ENCODE peak calls at places on chromosomes 5 and 9, in eight cellular contexts. W is GM23338; P is CD8-positive, alpha-beta T cell; B is heart right ventricle; R is heart left ventricle; L is adrenal gland; N is HCT116; X is SK-N-SH. G is an unnamed sample.

GRCh38 chr9:97697837-97698236 is 697 bp upstream of the XPA start:
- DNase-seq in W (no peak), P (no peak), B (no peak), R (no peak), L (peak; percentile 18), N (no peak), X (no peak), G (no peak)

GRCh38 chr5:38596997-38597396 is 40.6 kb upstream of the LIFR start:
- DNase-seq in W (no peak), P (no peak), B (no peak), R (no peak), L (no peak), N (no peak), X (no peak), G (no peak)

GRCh38 chr9:83649080-83649479 is 26.1 kb downstream of the IDNK start:
- DNase-seq in W (peak; percentile 84), P (peak; percentile 78), B (peak; percentile 58), R (peak; percentile 61), L (peak; percentile 71), N (peak; percentile 6), X (peak; percentile 77), G (no peak)

GRCh38 chr9:70589571-70590263 is 175.3 kb upstream of the KLF9 start:
- DNase-seq in W (no peak), P (no peak), B (peak; percentile 61), R (peak; percentile 39), L (no peak), N (no peak), X (no peak), G (no peak)

GRCh38 chr9:76882686-76883085 is 23.2 kb downstream of the PRUNE2 start:
- DNase-seq in W (no peak), P (no peak), B (no peak), R (no peak), L (no peak), N (no peak), X (no peak), G (no peak)

GRCh38 chr5:128877476-128877875 is 87.8 kb upstream of the SLC27A6 start:
- DNase-seq in W (peak; percentile 21), P (no peak), B (no peak), R (no peak), L (no peak), N (no peak), X (no peak), G (no peak)

GRCh38 chr5:10288600-10289213 is 19.0 kb downstream of the CMBL start:
- DNase-seq in W (no peak), P (peak; percentile 14), B (peak; percentile 48), R (peak; percentile 55), L (peak; percentile 66), N (no peak), X (no peak), G (peak; percentile 71)

GRCh38 chr9:75200892-75201470 is 112.7 kb downstream of the OSTF1 start:
- DNase-seq in W (peak; percentile 86), P (no peak), B (no peak), R (no peak), L (no peak), N (peak; percentile 61), X (peak; percentile 30), G (no peak)

GRCh38 chr5:158861366-158861765 is 238.3 kb downstream of the EBF1 start:
- DNase-seq in W (no peak), P (no peak), B (no peak), R (no peak), L (no peak), N (no peak), X (no peak), G (no peak)

GRCh38 chr5:59066367-59067163 is 483.7 kb downstream of the RAB3C start:
- DNase-seq in W (no peak), P (no peak), B (no peak), R (no peak), L (no peak), N (no peak), X (no peak), G (no peak)

GRCh38 chr5:178553517-178553916 is 36.7 kb downstream of the COL23A1 start:
- DNase-seq in W (no peak), P (no peak), B (no peak), R (no peak), L (no peak), N (no peak), X (no peak), G (no peak)

GRCh38 chr9:111036068-111036789 is 2.0 kb downstream of the LPAR1 start:
- DNase-seq in W (peak; percentile 83), P (no peak), B (peak; percentile 34), R (peak; percentile 35), L (peak; percentile 22), N (peak; percentile 1), X (peak; percentile 69), G (peak; percentile 40)

GRCh38 chr9:17682684-17683083 is 103.8 kb downstream of the SH3GL2 start:
- DNase-seq in W (no peak), P (no peak), B (no peak), R (no peak), L (no peak), N (no peak), X (no peak), G (no peak)

DNA sequence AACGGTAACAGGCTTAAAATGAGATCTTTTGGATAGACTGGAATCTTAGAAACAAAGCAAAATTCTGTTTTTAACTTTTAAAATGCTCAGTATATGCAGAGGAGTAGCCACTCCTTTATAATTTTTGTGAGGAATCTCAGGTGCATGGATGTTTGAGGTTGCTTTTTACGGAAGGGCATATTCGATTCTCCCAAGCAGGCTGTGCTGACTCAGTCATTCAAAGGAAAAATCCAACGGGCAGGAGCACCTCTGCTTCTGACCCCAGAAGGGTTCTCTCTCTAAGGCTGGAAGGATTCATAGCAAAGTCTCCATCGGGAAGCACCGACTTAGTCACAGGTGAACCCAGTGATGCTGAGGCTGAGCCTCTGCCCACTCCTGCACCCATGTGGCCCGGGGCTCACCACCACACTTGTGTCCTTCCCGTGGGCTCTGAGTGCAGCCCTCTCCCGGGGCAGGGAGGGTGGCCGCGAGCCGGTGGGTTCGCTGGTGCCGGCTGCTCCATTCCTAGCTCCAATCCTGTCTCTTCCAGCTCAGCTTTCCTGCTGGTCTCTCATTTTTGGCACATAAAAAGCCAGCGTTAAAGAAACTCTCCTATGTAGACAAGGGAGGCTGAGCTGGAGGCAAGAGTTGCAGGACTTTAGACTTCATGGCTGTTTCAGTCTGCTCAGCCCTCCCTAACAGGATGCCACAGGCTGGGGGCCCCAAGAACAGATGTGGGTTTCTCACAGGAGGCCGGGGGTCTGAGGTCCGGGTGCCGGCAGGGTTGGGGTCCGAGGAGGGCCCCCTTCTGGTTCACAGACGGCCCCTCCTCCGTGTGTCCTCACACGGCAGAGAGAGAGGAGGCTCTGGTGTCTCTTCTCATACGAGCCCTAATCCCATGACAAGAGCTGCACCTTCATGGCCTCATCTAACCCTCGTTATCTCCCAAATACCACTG is 135.6 kb upstream of the LPCAT1 start:
- DNase-seq in W (no peak), P (no peak), B (no peak), R (no peak), L (no peak), N (no peak), X (peak; percentile 33), G (no peak)
- H3K27me3 ChIP-seq in W (no peaks in the 10 kb centered on the region), P (peaks cover under 1% of the 10 kb centered on the region), B (peaks cover 90% of the 10 kb centered on the region), R (no peaks in the 10 kb centered on the region), L (peaks cover 11% of the 10 kb centered on the region), N (no peaks in the 10 kb centered on the region), X (peaks cover 83% of the 10 kb centered on the region), G (peaks cover 44% of the 10 kb centered on the region)

GRCh38 chr5:169298193-169298592 is 2.7 kb downstream of the SLIT3 start:
- DNase-seq in W (no peak), P (no peak), B (no peak), R (no peak), L (no peak), N (no peak), X (no peak), G (no peak)

GRCh38 chr5:169300468-169301385 is at the start of gene SLIT3:
- DNase-seq in W (peak; percentile 89), P (no peak), B (peak; percentile 69), R (peak; percentile 77), L (peak; percentile 69), N (no peak), X (peak; percentile 90), G (peak; percentile 61)

GRCh38 chr5:169299146-169299545 is 1.8 kb downstream of the SLIT3 start:
- DNase-seq in W (no peak), P (no peak), B (no peak), R (no peak), L (no peak), N (no peak), X (no peak), G (no peak)

GRCh38 chr5:169301386-169301930 is 519 bp upstream of the SLIT3 start:
- DNase-seq in W (peak; percentile 48), P (no peak), B (no peak), R (no peak), L (no peak), N (no peak), X (peak; percentile 32), G (no peak)

DNA sequence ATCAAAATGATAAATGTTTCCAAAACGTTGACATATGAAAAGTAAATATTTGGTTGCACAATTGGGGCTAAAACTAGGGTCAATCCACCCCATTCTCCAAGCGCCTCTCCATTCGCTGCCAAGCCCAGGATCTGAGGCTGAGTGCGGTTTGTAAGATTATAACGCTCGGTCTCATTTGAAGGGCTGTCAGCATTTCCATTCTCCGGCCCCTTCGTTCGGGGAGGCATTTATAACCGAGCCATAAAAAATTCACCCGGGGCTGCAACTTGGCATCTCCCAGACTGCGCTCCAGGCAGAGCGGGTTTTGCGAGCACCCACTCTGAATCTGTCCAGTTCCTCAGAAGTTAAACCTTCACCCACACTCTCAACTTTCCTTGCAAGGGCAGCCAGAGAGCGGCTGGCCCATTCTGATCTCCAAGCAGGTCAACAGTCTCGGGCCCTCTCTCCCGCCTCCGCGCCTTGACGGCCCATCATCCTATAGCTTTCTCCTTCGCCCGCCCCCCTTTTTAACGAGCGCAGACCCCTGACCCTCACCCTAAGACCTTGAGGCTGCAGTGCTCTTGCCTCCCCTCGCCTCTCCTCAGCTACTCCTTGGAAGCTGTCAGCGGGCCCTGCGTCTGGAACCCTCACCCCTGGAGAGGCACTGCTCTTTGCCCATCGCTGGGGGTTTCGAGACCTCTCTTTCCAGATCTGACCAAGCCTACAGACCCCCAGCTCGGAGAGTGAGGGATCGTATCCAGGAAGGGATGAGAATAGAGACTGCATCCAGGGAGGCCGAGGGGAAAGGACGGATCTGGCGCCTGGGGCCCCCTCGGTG is 1.1 kb downstream of the SLIT3 start:
- DNase-seq in W (peak; percentile 50), P (no peak), B (no peak), R (no peak), L (no peak), N (no peak), X (no peak), G (no peak)
- H3K27me3 ChIP-seq in W (peaks cover 45% of the 10 kb centered on the region), P (peaks cover 8% of the 10 kb centered on the region), B (peaks cover 53% of the 10 kb centered on the region), R (no peaks in the 10 kb centered on the region), L (peaks cover 4% of the 10 kb centered on the region), N (peaks cover 4% of the 10 kb centered on the region), X (no peaks in the 10 kb centered on the region), G (peaks cover 15% of the 10 kb centered on the region)

GRCh38 chr9:26527931-26528330 is 364.7 kb downstream of the CAAP1 start:
- DNase-seq in W (no peak), P (no peak), B (no peak), R (no peak), L (no peak), N (no peak), X (no peak), G (no peak)
- H3K27me3 ChIP-seq in W (no peaks in the 10 kb centered on the region), P (no peaks in the 10 kb centered on the region), B (no peaks in the 10 kb centered on the region), R (no peaks in the 10 kb centered on the region), L (no peaks in the 10 kb centered on the region), N (no peaks in the 10 kb centered on the region), X (no peaks in the 10 kb centered on the region), G (no peaks in the 10 kb centered on the region)

DNA sequence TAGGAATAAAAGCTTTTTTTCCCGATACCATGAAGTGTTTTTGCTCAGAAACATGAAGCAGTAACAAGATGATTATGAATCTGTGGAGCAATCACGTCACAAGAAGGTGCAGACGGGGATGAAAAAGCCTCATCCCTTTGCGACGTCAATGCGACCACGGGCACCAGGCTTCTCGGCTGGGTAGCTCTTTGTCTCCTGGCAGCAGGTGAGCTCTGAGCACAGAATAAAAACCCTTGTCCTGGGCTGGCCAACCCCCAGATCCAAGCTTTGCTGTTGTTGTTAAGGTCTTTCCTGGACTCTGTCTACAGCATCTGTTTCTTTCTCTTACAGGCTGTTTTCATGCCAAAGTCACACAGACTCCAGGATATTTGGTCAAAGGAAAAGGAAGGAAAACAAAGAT is 113.8 kb downstream of the ANKRD18B start:
- DNase-seq in W (peak; percentile 13), P (no peak), B (no peak), R (no peak), L (no peak), N (no peak), X (no peak), G (no peak)
- H3K27me3 ChIP-seq in W (no peaks in the 10 kb centered on the region), P (peaks cover 15% of the 10 kb centered on the region), B (peaks cover 57% of the 10 kb centered on the region), R (no peaks in the 10 kb centered on the region), L (peaks cover 39% of the 10 kb centered on the region), N (peaks cover 41% of the 10 kb centered on the region), X (peaks cover 8% of the 10 kb centered on the region), G (no peaks in the 10 kb centered on the region)